ENCODE peak calls at places on chromosomes 16 and 17, in nine cellular contexts. H is IMR-90, J is HCT116, N is heart left ventricle, S is suprapubic skin, E is endothelial cell of umbilical vein, W is A549, K is transverse colon, P is right lobe of liver. M is an unnamed sample.

GRCh38 chr16:66476328-66477027 is 49.4 kb downstream of the BEAN1 start:
- DNase-seq in H (no peak), J (no peak), N (no peak), S (peak), E (no peak), W (peak), K (no peak), P (no peak), M (no peak)

GRCh38 chr17:82662711-82663261 is 14.5 kb upstream of the WDR45B start:
- DNase-seq in H (no peak), J (no peak), N (peak), S (no peak), E (no peak), W (no peak), K (no peak), P (peak), M (no peak)

GRCh38 chr16:72493681-72494415 is 321.9 kb upstream of the PMFBP1 start:
- DNase-seq in H (peak), J (no peak), N (no peak), S (no peak), E (no peak), W (no peak), K (no peak), P (no peak), M (no peak)

GRCh38 chr16:64390102-64390501 is 731.8 kb downstream of the CDH11 start:
- DNase-seq in H (no peak), J (no peak), N (no peak), S (no peak), E (no peak), W (no peak), K (no peak), P (no peak), M (no peak)

GRCh38 chr16:49095539-49095938 is 186.1 kb downstream of the CBLN1 start:
- DNase-seq in H (no peak), J (no peak), N (no peak), S (no peak), E (no peak), W (no peak), K (no peak), P (no peak), M (no peak)

GRCh38 chr16:21023509-21024202 is 123.1 kb downstream of the LYRM1 start:
- DNase-seq in H (no peak), J (no peak), N (peak), S (no peak), E (no peak), W (no peak), K (peak), P (no peak), M (no peak)

GRCh38 chr16:86029131-86029741 is 130.3 kb downstream of the IRF8 start:
- DNase-seq in H (peak), J (no peak), N (peak), S (peak), E (no peak), W (no peak), K (peak), P (peak), M (no peak)

GRCh38 chr17:38320482-38320881 is 23.3 kb downstream of the GPR179 start:
- DNase-seq in H (no peak), J (no peak), N (no peak), S (peak), E (no peak), W (no peak), K (no peak), P (no peak), M (no peak)

GRCh38 chr16:3618782-3619166 is 7.4 kb upstream of the SLX4 start:
- DNase-seq in H (no peak), J (peak), N (no peak), S (no peak), E (no peak), W (peak), K (no peak), P (no peak), M (no peak)

GRCh38 chr17:72648702-72649101 is 443.8 kb downstream of the SLC39A11 start:
- DNase-seq in H (no peak), J (no peak), N (no peak), S (no peak), E (no peak), W (no peak), K (no peak), P (no peak), M (no peak)

GRCh38 chr16:17106243-17106791 is 364.4 kb downstream of the XYLT1 start:
- DNase-seq in H (no peak), J (no peak), N (no peak), S (no peak), E (no peak), W (no peak), K (no peak), P (no peak), M (no peak)

GRCh38 chr17:5241861-5242671 is 7.4 kb upstream of the SCIMP start:
- DNase-seq in H (no peak), J (no peak), N (peak), S (no peak), E (peak), W (no peak), K (peak), P (peak), M (no peak)

GRCh38 chr16:70428178-70428998 is 10.5 kb downstream of the ST3GAL2 start:
- DNase-seq in H (peak), J (peak), N (peak), S (peak), E (peak), W (peak), K (peak), P (peak), M (peak)

GRCh38 chr17:11467639-11468038 is 130.6 kb upstream of the DNAH9 start:
- DNase-seq in H (no peak), J (no peak), N (no peak), S (no peak), E (no peak), W (no peak), K (no peak), P (no peak), M (no peak)

GRCh38 chr16:66706506-66706880 is 9.9 kb upstream of the CMTM4 start:
- DNase-seq in H (no peak), J (no peak), N (no peak), S (peak), E (no peak), W (no peak), K (peak), P (peak), M (no peak)

GRCh38 chr16:49639739-49640388 is 216.0 kb downstream of the ZNF423 start:
- DNase-seq in H (peak), J (no peak), N (peak), S (no peak), E (peak), W (no peak), K (no peak), P (no peak), M (no peak)

GRCh38 chr17:47694818-47695663 is 1.1 kb downstream of the TBKBP1 start:
- DNase-seq in H (peak), J (no peak), N (peak), S (peak), E (peak), W (no peak), K (peak), P (peak), M (no peak)

GRCh38 chr17:75758131-75758905 is 6.7 kb downstream of the GALK1 start:
- DNase-seq in H (no peak), J (no peak), N (no peak), S (no peak), E (no peak), W (no peak), K (no peak), P (no peak), M (no peak)
- TF ChIP-seq CTCF in H (peak), J (peak), N (no peak), S (peak), E (peak), W (peak), K (no peak), P (no peak), M (no peak)

DNA sequence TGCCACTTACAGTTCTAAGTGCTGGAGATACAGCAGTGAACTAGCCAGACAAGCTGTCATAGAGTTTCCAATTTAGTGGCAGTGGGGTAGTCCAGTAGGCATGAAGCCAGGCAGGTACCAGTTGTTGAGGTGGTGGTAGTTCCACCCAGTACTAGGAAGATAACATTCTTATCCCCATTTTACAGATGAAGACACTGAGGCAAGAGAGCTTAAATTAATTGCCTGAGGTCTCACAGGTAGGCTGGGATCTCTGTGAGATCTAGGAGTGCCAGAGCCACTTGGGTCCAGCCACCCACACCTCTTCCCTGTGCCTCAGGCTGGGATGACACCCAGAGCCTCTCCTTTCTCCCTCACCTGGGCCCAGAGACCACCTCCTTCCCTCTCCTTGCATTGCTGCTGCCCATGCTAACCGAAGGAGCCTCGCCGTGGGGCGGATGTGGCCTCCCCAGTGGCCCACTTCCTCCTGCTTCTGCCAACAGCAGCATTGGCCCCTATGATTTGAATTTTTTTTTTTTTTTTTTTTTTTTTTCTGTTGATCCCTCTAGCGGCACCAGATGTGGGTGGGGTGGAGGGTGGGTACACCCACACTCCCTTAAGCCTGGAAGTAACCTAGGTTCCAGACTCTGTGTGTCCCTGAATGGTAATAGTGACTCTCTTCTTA is 114.0 kb downstream of the PRKCB start:
- DNase-seq in H (no peak), J (no peak), N (no peak), S (no peak), E (no peak), W (no peak), K (peak), P (no peak), M (no peak)
- H3K4me3 ChIP-seq in H (no peak), J (no peak), N (no peak), S (no peak), E (no peak), W (no peak), K (no peak), P (no peak), M (no peak)

GRCh38 chr16:22304411-22304810 is 7.2 kb downstream of the POLR3E start:
- DNase-seq in H (no peak), J (no peak), N (no peak), S (no peak), E (no peak), W (no peak), K (no peak), P (no peak), M (no peak)
- TF ChIP-seq POLR2A in H (no peak), J (no peak), N (no peak), S (no peak), E (no peak), W (no peak), K (no peak), P (no peak), M (no peak)

GRCh38 chr17:75318211-75318610 is 29.0 kb upstream of the SLC25A19 start:
- DNase-seq in H (no peak), J (no peak), N (no peak), S (no peak), E (no peak), W (no peak), K (no peak), P (no peak), M (no peak)
- TF ChIP-seq CTCF in H (no peak), J (no peak), N (no peak), S (no peak), E (no peak), W (no peak), K (no peak), P (no peak), M (no peak)

GRCh38 chr16:84298376-84298899 is 3.8 kb downstream of the WFDC1 start:
- DNase-seq in H (no peak), J (no peak), N (no peak), S (no peak), E (no peak), W (no peak), K (peak), P (no peak), M (no peak)

GRCh38 chr16:84292032-84292431 is 2.6 kb upstream of the WFDC1 start:
- DNase-seq in H (no peak), J (no peak), N (no peak), S (no peak), E (no peak), W (no peak), K (no peak), P (no peak), M (no peak)

GRCh38 chr16:84294196-84295142 is at the start of gene WFDC1:
- DNase-seq in H (peak), J (no peak), N (no peak), S (no peak), E (no peak), W (no peak), K (no peak), P (no peak), M (no peak)

GRCh38 chr16:84293406-84293805 is 1.3 kb upstream of the WFDC1 start:
- DNase-seq in H (no peak), J (no peak), N (no peak), S (no peak), E (no peak), W (no peak), K (no peak), P (no peak), M (no peak)

DNA sequence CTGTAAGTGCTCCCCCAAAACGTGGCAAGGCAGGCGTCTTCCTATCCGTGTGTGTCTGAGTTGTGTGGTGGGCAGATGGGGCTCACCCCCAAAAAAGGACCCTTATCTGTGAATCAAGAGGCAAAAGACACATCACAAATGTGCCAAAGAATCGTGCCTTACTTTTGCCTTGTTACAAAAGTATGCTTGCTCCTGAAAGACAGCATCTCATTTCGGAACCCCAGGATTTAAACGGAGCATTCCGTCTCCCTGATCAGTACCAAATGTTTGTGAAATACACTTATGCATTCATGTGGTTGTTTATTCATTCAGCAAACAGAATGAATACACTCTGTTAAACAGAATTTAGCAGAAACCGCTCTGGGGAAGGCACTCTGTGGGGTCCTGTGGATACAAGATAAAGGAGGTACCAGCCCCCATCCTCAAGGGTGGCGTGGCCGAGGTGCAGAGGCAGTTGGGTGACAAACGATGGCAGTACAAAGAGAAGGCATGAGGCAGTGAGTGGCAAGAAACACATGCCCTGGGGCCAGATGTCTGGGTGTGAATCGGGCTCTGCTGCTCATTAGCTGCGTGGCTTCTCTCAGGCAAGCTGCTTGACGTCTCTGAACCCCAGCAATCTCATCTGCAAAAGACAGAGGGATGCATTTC is 649 bp downstream of the WFDC1 start:
- DNase-seq in H (peak), J (no peak), N (no peak), S (no peak), E (no peak), W (no peak), K (no peak), P (no peak), M (no peak)
- H3K4me3 ChIP-seq in H (peak), J (no peak), N (no peak), S (peak), E (no peak), W (no peak), K (no peak), P (no peak), M (peak)